ENCODE peak calls at places on chromosomes 5 and 9, in ten cellular contexts. H is foreskin fibroblast; N is AG09319; V is stimulated activated CD4-positive, alpha-beta T cell treated with anti-CD3 and anti-CD28 coated beads, Interleukin-12 subunit alpha, Interleukin-12 subunit beta, amount 100 ng/mL, for 48 hours; Y is T follicular helper cell; Z is Right ventricle myocardium superior; E is HEK293T; I is ACHN; Q is posterior cingulate gyrus; U is body of pancreas. D is an unnamed sample.

GRCh38 chr9:137391411-137391754 is 31.6 kb downstream of the EXD3 start:
- DNase-seq in H (no peak), N (no peak), V (no peak), Y (no peak), Z (no peak), E (no peak), I (no peak), Q (no peak), U (no peak), D (peak; percentile 56)

GRCh38 chr9:115207003-115207837 is 89.3 kb upstream of the TNC start:
- DNase-seq in H (peak; percentile 40), N (no peak), V (no peak), Y (no peak), Z (no peak), E (no peak), I (no peak), Q (no peak), U (no peak), D (no peak)

GRCh38 chr5:140926211-140926902 is at the start of gene PCDHAC1:
- DNase-seq in H (peak; percentile 44), N (no peak), V (peak; percentile 17), Y (no peak), Z (peak; percentile 83), E (peak; percentile 73), I (no peak), Q (peak; percentile 82), U (peak; percentile 88), D (peak; percentile 80)

GRCh38 chr9:75960561-75960960 is 70.1 kb downstream of the PCSK5 start:
- DNase-seq in H (no peak), N (no peak), V (no peak), Y (no peak), Z (peak; percentile 47), E (no peak), I (no peak), Q (no peak), U (no peak), D (peak; percentile 48)

GRCh38 chr9:3948826-3949578 is 350.9 kb downstream of the GLIS3 start:
- DNase-seq in H (peak; percentile 64), N (no peak), V (no peak), Y (no peak), Z (no peak), E (no peak), I (peak; percentile 25), Q (no peak), U (no peak), D (no peak)

GRCh38 chr5:150593996-150594395 is 46.5 kb upstream of the SYNPO start:
- DNase-seq in H (no peak), N (no peak), V (no peak), Y (no peak), Z (peak; percentile 42), E (no peak), I (no peak), Q (no peak), U (no peak), D (no peak)

GRCh38 chr9:96859461-96860198 is 5.3 kb upstream of the ZNF782 start:
- DNase-seq in H (peak; percentile 73), N (no peak), V (no peak), Y (no peak), Z (no peak), E (no peak), I (no peak), Q (no peak), U (no peak), D (no peak)

GRCh38 chr9:22446589-22446949 is at the start of gene DMRTA1:
- DNase-seq in H (peak; percentile 53), N (no peak), V (no peak), Y (no peak), Z (peak; percentile 89), E (peak; percentile 77), I (peak; percentile 84), Q (peak; percentile 36), U (peak; percentile 91), D (peak; percentile 90)

GRCh38 chr5:141695627-141696180 is 13.7 kb upstream of the ARAP3 start:
- DNase-seq in H (no peak), N (no peak), V (no peak), Y (no peak), Z (peak; percentile 68), E (no peak), I (no peak), Q (no peak), U (no peak), D (peak; percentile 78)

GRCh38 chr9:3963266-3964019 is 336.4 kb downstream of the GLIS3 start:
- DNase-seq in H (peak; percentile 94), N (peak; percentile 32), V (no peak), Y (no peak), Z (peak; percentile 48), E (no peak), I (peak; percentile 24), Q (no peak), U (peak; percentile 44), D (no peak)